ENCODE peak calls at places on chromosomes 16 and 17, in seven cellular contexts. N is AG10803; O is AG20443; C is activated naive CD4-positive, alpha-beta T cell treated with anti-CD3 and anti-CD28 coated beads, Interleukin-2, amount 50 U/mL, for 72 hours; U is stimulated activated CD8-positive, alpha-beta memory T cell treated with anti-CD3 and anti-CD28 coated beads, Interleukin-4, amount 100 ng/mL, for 24 hours; X is osteocyte; W is Kasumi-1. L is an unnamed sample.

GRCh38 chr17:46792071-46792470 is 26.4 kb downstream of the WNT3 start:
- DNase-seq in W (no peak), X (no peak), O (no peak), N (no peak), U (no peak), C (no peak), L (no peak)

GRCh38 chr16:89315791-89316581 is 98.5 kb downstream of the ZNF778 start:
- DNase-seq in X (no peak), N (peak; percentile 77), W (peak; percentile 92), O (peak; percentile 63), C (peak; percentile 72), U (peak; percentile 58), L (peak; percentile 84)

GRCh38 chr17:61487161-61487654 is 35.0 kb downstream of the TBX4 start:
- DNase-seq in X (no peak), N (no peak), W (no peak), O (no peak), U (no peak), C (no peak), L (no peak)

GRCh38 chr17:1495265-1495664 is 2.8 kb upstream of the MYO1C start:
- DNase-seq in U (no peak), X (no peak), W (no peak), C (no peak), O (peak; percentile 76), N (peak; percentile 91), L (no peak)

GRCh38 chr16:30570621-30571443 is 682 bp downstream of the ZNF688 start:
- DNase-seq in W (no peak), O (peak; percentile 42), U (no peak), N (peak; percentile 29), X (no peak), C (no peak), L (no peak)

GRCh38 chr17:64058547-64059115 is 38.2 kb upstream of the ICAM2 start:
- DNase-seq in N (no peak), C (no peak), W (no peak), X (no peak), O (no peak), U (no peak), L (no peak)

GRCh38 chr17:38451840-38452529 is 23.7 kb downstream of the ARHGAP23 start:
- DNase-seq in C (no peak), U (no peak), O (peak; percentile 92), X (no peak), W (peak; percentile 93), N (peak; percentile 94), L (no peak)

GRCh38 chr16:68369697-68370096 is 58.9 kb downstream of the PRMT7 start:
- DNase-seq in N (no peak), C (no peak), O (no peak), W (peak; percentile 54), U (peak; percentile 21), X (no peak), L (peak; percentile 89)

GRCh38 chr17:64599187-64599676 is 62.9 kb downstream of the SMURF2 start:
- DNase-seq in U (peak; percentile 37), O (no peak), X (no peak), W (peak; percentile 28), C (peak; percentile 52), N (no peak), L (no peak)

GRCh38 chr17:40323731-40324650 is 15.0 kb downstream of the RARA start:
- DNase-seq in N (peak; percentile 72), C (no peak), W (peak; percentile 46), X (no peak), O (peak; percentile 77), U (peak; percentile 63), L (peak; percentile 21)

GRCh38 chr17:44502598-44503079 is 567 bp downstream of the GPATCH8 start:
- DNase-seq in N (no peak), O (no peak), X (no peak), W (no peak), U (no peak), C (no peak), L (no peak)

GRCh38 chr17:59796785-59797205 is 89.3 kb downstream of the VMP1 start:
- DNase-seq in X (no peak), O (no peak), N (no peak), C (no peak), W (no peak), U (no peak), L (no peak)

GRCh38 chr16:89341274-89341673 is 123.8 kb downstream of the ZNF778 start:
- DNase-seq in O (no peak), W (no peak), U (no peak), C (no peak), N (no peak), X (no peak), L (no peak)